ENCODE peak calls at places on chromosomes 11 and 22, in ten cellular contexts. Y is progenitor cell of endocrine pancreas; V is cardiac muscle cell; N is CD4-positive, alpha-beta T cell; H is GM10248; M is body of pancreas; S is fibroblast of the aortic adventitia; X is mucosa of descending colon; J is GM13977; Q is heart left ventricle. R is an unnamed sample.

GRCh38 chr22:33474587-33474986 is 416.4 kb upstream of the SYN3 start:
- DNase-seq in V (no peak), X (no peak), H (no peak), S (no peak), M (no peak), N (no peak), Q (no peak), Y (no peak), J (no peak), R (no peak)

GRCh38 chr11:48012051-48012391 is 31.7 kb downstream of the PTPRJ start:
- DNase-seq in V (no peak), Q (no peak), X (no peak), N (no peak), M (no peak), S (no peak), Y (no peak), H (no peak), J (no peak), R (no peak)

GRCh38 chr11:126403039-126403438 is 47.6 kb downstream of the ST3GAL4 start:
- DNase-seq in J (no peak), Y (no peak), X (peak), S (peak), N (no peak), V (no peak), H (no peak), M (no peak), Q (no peak), R (no peak)

GRCh38 chr11:5476184-5476819 is 12.2 kb upstream of the OR52D1 start:
- DNase-seq in X (peak), N (peak), V (peak), J (peak), S (peak), M (peak), Q (peak), H (peak), Y (peak), R (no peak)

GRCh38 chr11:113234888-113235287 is 79.5 kb upstream of the TTC12 start:
- DNase-seq in X (no peak), V (no peak), Q (no peak), H (no peak), M (no peak), Y (no peak), J (no peak), S (no peak), N (no peak), R (no peak)

GRCh38 chr11:19727246-19727645 is 14.6 kb downstream of the NAV2 start:
- DNase-seq in N (no peak), Y (no peak), S (peak), H (no peak), J (no peak), X (no peak), M (no peak), V (no peak), Q (no peak), R (no peak)

GRCh38 chr11:7600205-7600775 is 73.0 kb downstream of the CYB5R2 start:
- DNase-seq in N (no peak), Q (no peak), X (no peak), Y (no peak), S (peak), V (no peak), H (no peak), M (peak), J (no peak), R (no peak)

GRCh38 chr11:75719639-75720239 is 2.1 kb downstream of the MOGAT2 start:
- DNase-seq in J (no peak), H (no peak), V (no peak), Q (no peak), Y (no peak), S (no peak), X (peak), N (no peak), M (no peak), R (no peak)

GRCh38 chr11:10488121-10488580 is 33.1 kb downstream of the AMPD3 start:
- DNase-seq in N (no peak), H (no peak), J (no peak), M (no peak), Y (no peak), V (no peak), Q (no peak), X (peak), S (no peak), R (peak)

GRCh38 chr22:45452565-45453449 is 39.3 kb downstream of the RIBC2 start:
- DNase-seq in V (no peak), J (no peak), H (no peak), Y (no peak), X (no peak), Q (no peak), M (no peak), N (no peak), S (peak), R (no peak)

GRCh38 chr11:20156876-20157613 is 3.2 kb downstream of the DBX1 start:
- DNase-seq in S (no peak), N (no peak), V (no peak), Y (no peak), J (peak), H (peak), Q (no peak), M (peak), X (peak), R (no peak)

GRCh38 chr11:125329786-125330185 is 165.2 kb downstream of the PKNOX2 start:
- DNase-seq in J (no peak), H (no peak), S (no peak), M (no peak), X (no peak), Q (no peak), Y (no peak), V (no peak), N (no peak), R (no peak)

GRCh38 chr11:134949121-134949591 is 537.1 kb upstream of the B3GAT1 start:
- DNase-seq in Y (no peak), N (no peak), V (no peak), X (no peak), Q (no peak), M (no peak), H (no peak), S (peak), J (no peak), R (no peak)

GRCh38 chr11:13105237-13105844 is 96.2 kb downstream of the RASSF10 start:
- DNase-seq in V (no peak), X (peak), N (no peak), J (no peak), S (peak), H (no peak), M (peak), Y (no peak), Q (peak), R (no peak)

GRCh38 chr11:43517518-43517917 is 158.8 kb downstream of the TTC17 start:
- DNase-seq in Y (no peak), H (no peak), M (no peak), S (no peak), N (no peak), Q (no peak), X (no peak), J (no peak), V (no peak), R (no peak)

GRCh38 chr22:21917206-21917958 is 35.3 kb downstream of the PPM1F start:
- DNase-seq in H (no peak), M (peak), X (no peak), V (peak), S (peak), Y (no peak), J (no peak), Q (no peak), N (no peak), R (no peak)

GRCh38 chr11:70948855-70949551 is 303.4 kb downstream of the SHANK2 start:
- DNase-seq in N (no peak), H (no peak), V (no peak), M (peak), J (no peak), Y (no peak), S (no peak), X (no peak), Q (no peak), R (no peak)

GRCh38 chr11:873723-874122 is 31.1 kb downstream of the TSPAN4 start:
- DNase-seq in X (no peak), M (no peak), V (no peak), Y (no peak), J (no peak), Q (no peak), H (no peak), N (no peak), S (no peak), R (no peak)

GRCh38 chr11:96235725-96236124 is 107.3 kb downstream of the MAML2 start:
- DNase-seq in Y (no peak), N (no peak), J (peak), V (no peak), S (no peak), H (no peak), M (no peak), X (no peak), Q (no peak), R (no peak)

GRCh38 chr11:16956538-16957153 is 57.6 kb downstream of the PLEKHA7 start:
- DNase-seq in Y (no peak), M (peak), S (no peak), J (no peak), H (no peak), Q (no peak), N (no peak), X (no peak), V (no peak), R (no peak)

GRCh38 chr22:19046287-19046686 is 75.9 kb downstream of the DGCR2 start:
- DNase-seq in V (no peak), S (no peak), Y (no peak), J (no peak), X (no peak), M (no peak), N (no peak), H (no peak), Q (no peak), R (no peak)

GRCh38 chr11:35619754-35620640 is 1.7 kb downstream of the FJX1 start:
- DNase-seq in N (no peak), Y (peak), Q (peak), H (peak), S (no peak), X (no peak), J (peak), M (peak), V (peak), R (no peak)
- TF ChIP-seq CTCF in N (no peak), Y (peak), Q (no peak), H (peak), S (peak), X (no peak), J (no peak), M (no peak), V (peak), R (peak)

DNA sequence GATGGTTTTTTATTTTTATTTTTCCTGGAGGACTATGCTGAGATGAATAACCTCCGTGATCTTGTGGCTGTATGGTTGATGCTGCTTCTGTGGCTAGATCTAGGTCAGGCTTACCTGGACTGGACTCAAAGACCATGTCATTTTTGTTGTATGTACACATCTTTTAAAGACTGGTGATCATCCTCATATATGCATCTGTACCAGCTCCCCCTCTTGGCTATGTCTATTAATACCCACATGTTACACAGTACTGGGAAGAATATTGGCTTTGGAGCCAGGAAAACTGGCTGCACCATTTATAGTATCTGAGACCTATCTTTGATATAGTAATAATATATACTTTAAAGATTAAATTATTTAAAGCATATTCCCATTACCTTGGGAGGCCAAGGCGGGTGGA is 18.4 kb upstream of the PITPNB start:
- DNase-seq in J (no peak), S (no peak), Q (no peak), X (no peak), H (no peak), V (no peak), Y (no peak), N (no peak), M (no peak), R (no peak)
- TF ChIP-seq CTCF in J (peak), S (peak), Q (no peak), X (no peak), H (no peak), V (peak), Y (no peak), N (no peak), M (no peak), R (peak)

GRCh38 chr22:20551805-20552449 is 44.5 kb downstream of the MED15 start:
- DNase-seq in S (peak), V (no peak), J (no peak), Q (peak), H (no peak), M (peak), X (no peak), N (peak), Y (no peak), R (no peak)
- TF ChIP-seq CTCF in S (peak), V (no peak), J (no peak), Q (peak), H (no peak), M (peak), X (no peak), N (peak), Y (peak), R (peak)

DNA sequence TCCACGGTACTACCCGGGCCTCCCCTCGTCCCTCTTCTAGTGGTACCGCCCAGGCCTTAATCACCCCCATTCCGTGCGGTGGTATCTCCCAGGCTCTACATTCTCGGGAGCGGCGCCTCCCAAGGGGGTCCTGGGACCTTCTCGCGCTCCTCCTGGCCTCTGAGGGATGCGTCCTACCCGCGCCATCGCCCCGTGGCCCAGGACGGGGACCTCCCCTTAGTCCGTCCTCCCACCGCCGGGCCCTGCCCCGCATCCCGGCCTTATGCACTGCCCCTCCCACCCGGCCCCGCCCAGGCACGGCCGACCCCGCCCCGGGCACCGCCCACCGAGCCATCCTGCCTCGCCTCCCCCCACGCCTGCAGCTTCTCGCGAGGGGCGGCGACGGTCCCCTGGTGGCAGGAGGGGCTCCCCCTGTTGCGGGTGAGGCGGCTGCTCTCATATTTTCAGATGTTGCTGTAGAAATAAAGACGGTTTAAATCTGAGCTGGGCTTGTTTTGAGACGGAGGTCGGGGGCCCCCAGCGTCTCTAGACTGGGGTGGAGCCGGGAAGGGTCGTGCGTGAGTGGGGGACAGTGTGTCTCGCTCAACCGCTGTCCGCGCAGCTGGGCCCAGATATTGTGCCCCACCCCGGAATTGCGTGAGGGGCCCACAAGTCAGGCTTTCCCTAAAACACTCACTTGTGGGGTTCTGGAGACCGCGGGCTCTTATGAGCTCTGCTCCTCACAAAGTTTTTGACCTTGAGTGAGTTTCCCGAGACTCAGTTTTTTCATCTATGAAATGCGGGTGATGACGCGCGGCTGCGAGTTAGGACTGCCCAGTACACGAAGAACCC is 845 bp upstream of the RAB1B start:
- DNase-seq in M (peak), X (peak), Y (peak), N (peak), V (peak), Q (peak), H (peak), S (peak), J (peak), R (peak)
- TF ChIP-seq CTCF in M (no peak), X (no peak), Y (peak), N (no peak), V (no peak), Q (no peak), H (no peak), S (no peak), J (no peak), R (peak)

GRCh38 chr11:15816996-15817395 is 539.4 kb downstream of the SOX6 start:
- DNase-seq in N (no peak), M (no peak), Y (no peak), V (no peak), H (no peak), S (peak), Q (no peak), J (no peak), X (no peak), R (no peak)

GRCh38 chr11:15816270-15816871 is 540.0 kb downstream of the SOX6 start:
- DNase-seq in Y (no peak), H (no peak), N (no peak), S (peak), J (no peak), Q (no peak), X (peak), V (no peak), M (peak), R (no peak)

GRCh38 chr11:15821471-15821870 is 534.9 kb downstream of the SOX6 start:
- DNase-seq in J (no peak), V (no peak), M (no peak), S (no peak), Y (no peak), X (no peak), H (no peak), Q (no peak), N (no peak), R (no peak)

GRCh38 chr11:15818132-15818842 is 538.1 kb downstream of the SOX6 start:
- DNase-seq in Y (no peak), N (no peak), S (no peak), X (peak), V (no peak), H (no peak), J (no peak), M (peak), Q (no peak), R (no peak)

DNA sequence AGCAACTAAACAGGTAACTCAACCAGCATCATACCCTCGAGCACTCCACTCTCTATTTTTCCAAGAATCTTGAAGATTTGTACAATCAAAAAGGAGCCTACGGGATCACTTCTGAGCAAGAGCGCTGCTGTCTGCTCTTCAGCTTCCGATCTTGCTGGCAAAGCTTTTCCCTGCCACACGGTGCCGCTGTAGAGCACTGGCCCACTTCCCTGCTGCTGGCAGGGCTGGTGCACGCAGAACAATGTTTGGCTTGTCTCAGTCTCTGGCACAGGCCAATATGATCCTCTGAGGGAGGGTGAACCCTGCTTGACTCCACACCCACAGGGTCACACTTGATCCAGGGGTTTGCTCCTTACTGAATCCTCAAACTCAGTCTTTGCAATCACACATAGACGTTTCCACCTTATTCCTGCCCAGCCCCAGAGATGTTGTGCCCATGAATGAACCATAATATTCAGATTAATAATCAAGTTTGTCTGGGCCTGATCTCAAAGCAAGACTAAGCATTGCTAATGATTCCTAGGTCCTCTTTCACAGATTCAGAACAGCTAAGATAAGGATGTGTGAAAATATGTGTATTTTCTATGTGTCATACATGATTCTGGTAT is 536.6 kb downstream of the SOX6 start:
- DNase-seq in J (peak), H (peak), X (peak), M (peak), V (peak), Q (peak), N (no peak), Y (peak), S (peak), R (no peak)
- TF ChIP-seq CTCF in J (peak), H (peak), X (peak), M (peak), V (peak), Q (peak), N (peak), Y (peak), S (peak), R (peak)

GRCh38 chr22:39556970-39557811 is 13.4 kb upstream of the CACNA1I start:
- DNase-seq in J (no peak), N (peak), S (no peak), Q (no peak), H (no peak), X (peak), Y (no peak), V (peak), M (no peak), R (no peak)
- TF ChIP-seq CTCF in J (no peak), N (peak), S (no peak), Q (no peak), H (peak), X (no peak), Y (no peak), V (peak), M (no peak), R (no peak)

GRCh38 chr11:31834237-31834636 is 23.1 kb upstream of the PAX6 start:
- DNase-seq in S (no peak), M (no peak), Y (no peak), Q (no peak), J (no peak), H (no peak), N (no peak), V (no peak), X (no peak), R (no peak)
- TF ChIP-seq CTCF in S (no peak), M (no peak), Y (no peak), Q (no peak), J (no peak), H (no peak), N (no peak), V (no peak), X (no peak), R (no peak)

GRCh38 chr11:64100345-64100744 is 64.6 kb downstream of the FLRT1 start:
- DNase-seq in H (peak), S (no peak), V (no peak), J (peak), X (no peak), Y (no peak), N (no peak), Q (no peak), M (no peak), R (no peak)
- TF ChIP-seq CTCF in H (peak), S (no peak), V (peak), J (peak), X (no peak), Y (peak), N (no peak), Q (no peak), M (no peak), R (peak)

R was measured in type B pancreatic cell.